ENCODE peak calls at places on chromosomes 16 and 17, in seven cellular contexts. One of them, this sample, is unnamed.

GRCh38 chr16:88472637-88473205 is 19.6 kb downstream of the ZFPM1 start:
- DNase-seq in transverse colon: no peak
- DNase-seq in AG09309: no peak
- DNase-seq in activated CD8-positive, alpha-beta T cell treated with anti-CD3 and anti-CD28 coated beads for 36 hours: no peak
- DNase-seq in lung: no peak
- DNase-seq in upper lobe of right lung: no peak
- DNase-seq in CD8-positive, alpha-beta T cell: no peak
- DNase-seq in this sample: no peak

GRCh38 chr17:416293-417206 is 63.9 kb upstream of the RPH3AL start:
- DNase-seq in transverse colon: peak
- DNase-seq in AG09309: no peak
- DNase-seq in activated CD8-positive, alpha-beta T cell treated with anti-CD3 and anti-CD28 coated beads for 36 hours: peak
- DNase-seq in lung: no peak
- DNase-seq in upper lobe of right lung: no peak
- DNase-seq in CD8-positive, alpha-beta T cell: peak
- DNase-seq in this sample: no peak

GRCh38 chr17:11736613-11737289 is 138.5 kb downstream of the DNAH9 start:
- DNase-seq in transverse colon: no peak
- DNase-seq in AG09309: no peak
- DNase-seq in activated CD8-positive, alpha-beta T cell treated with anti-CD3 and anti-CD28 coated beads for 36 hours: no peak
- DNase-seq in lung: no peak
- DNase-seq in upper lobe of right lung: no peak
- DNase-seq in CD8-positive, alpha-beta T cell: no peak
- DNase-seq in this sample: no peak

GRCh38 chr17:28267720-28268609 is 51.0 kb upstream of the TMEM97 start:
- DNase-seq in transverse colon: no peak
- DNase-seq in AG09309: no peak
- DNase-seq in activated CD8-positive, alpha-beta T cell treated with anti-CD3 and anti-CD28 coated beads for 36 hours: no peak
- DNase-seq in lung: no peak
- DNase-seq in upper lobe of right lung: no peak
- DNase-seq in CD8-positive, alpha-beta T cell: no peak
- DNase-seq in this sample: no peak

GRCh38 chr16:8986111-8986510 is 22.4 kb upstream of the USP7 start:
- DNase-seq in transverse colon: peak
- DNase-seq in AG09309: no peak
- DNase-seq in activated CD8-positive, alpha-beta T cell treated with anti-CD3 and anti-CD28 coated beads for 36 hours: no peak
- DNase-seq in lung: no peak
- DNase-seq in upper lobe of right lung: no peak
- DNase-seq in CD8-positive, alpha-beta T cell: no peak
- DNase-seq in this sample: no peak

GRCh38 chr17:70405492-70406220 is 236.3 kb downstream of the KCNJ2 start:
- DNase-seq in transverse colon: no peak
- DNase-seq in AG09309: peak
- DNase-seq in activated CD8-positive, alpha-beta T cell treated with anti-CD3 and anti-CD28 coated beads for 36 hours: no peak
- DNase-seq in lung: no peak
- DNase-seq in upper lobe of right lung: no peak
- DNase-seq in CD8-positive, alpha-beta T cell: no peak
- DNase-seq in this sample: no peak

GRCh38 chr16:88533381-88533831 is 36.8 kb upstream of the ZC3H18 start:
- DNase-seq in transverse colon: no peak
- DNase-seq in AG09309: no peak
- DNase-seq in activated CD8-positive, alpha-beta T cell treated with anti-CD3 and anti-CD28 coated beads for 36 hours: no peak
- DNase-seq in lung: no peak
- DNase-seq in upper lobe of right lung: no peak
- DNase-seq in CD8-positive, alpha-beta T cell: no peak
- DNase-seq in this sample: peak

GRCh38 chr17:34542700-34543336 is 36.6 kb upstream of the TMEM132E start:
- DNase-seq in transverse colon: peak
- DNase-seq in AG09309: no peak
- DNase-seq in activated CD8-positive, alpha-beta T cell treated with anti-CD3 and anti-CD28 coated beads for 36 hours: peak
- DNase-seq in lung: no peak
- DNase-seq in upper lobe of right lung: no peak
- DNase-seq in CD8-positive, alpha-beta T cell: peak
- DNase-seq in this sample: no peak

GRCh38 chr17:63842173-63842539 is 329 bp downstream of the SMARCD2 start:
- DNase-seq in transverse colon: no peak
- DNase-seq in AG09309: no peak
- DNase-seq in activated CD8-positive, alpha-beta T cell treated with anti-CD3 and anti-CD28 coated beads for 36 hours: peak
- DNase-seq in lung: no peak
- DNase-seq in upper lobe of right lung: peak
- DNase-seq in CD8-positive, alpha-beta T cell: no peak
- DNase-seq in this sample: peak

GRCh38 chr17:76089680-76090516 is 10.9 kb downstream of the ZACN start:
- DNase-seq in transverse colon: no peak
- DNase-seq in AG09309: no peak
- DNase-seq in activated CD8-positive, alpha-beta T cell treated with anti-CD3 and anti-CD28 coated beads for 36 hours: no peak
- DNase-seq in lung: no peak
- DNase-seq in upper lobe of right lung: no peak
- DNase-seq in CD8-positive, alpha-beta T cell: no peak
- DNase-seq in this sample: no peak

GRCh38 chr17:76087531-76087930 is 8.5 kb downstream of the ZACN start:
- DNase-seq in transverse colon: no peak
- DNase-seq in AG09309: no peak
- DNase-seq in activated CD8-positive, alpha-beta T cell treated with anti-CD3 and anti-CD28 coated beads for 36 hours: no peak
- DNase-seq in lung: no peak
- DNase-seq in upper lobe of right lung: no peak
- DNase-seq in CD8-positive, alpha-beta T cell: no peak
- DNase-seq in this sample: no peak

GRCh38 chr17:76086384-76086783 is 7.4 kb downstream of the ZACN start:
- DNase-seq in transverse colon: no peak
- DNase-seq in AG09309: no peak
- DNase-seq in activated CD8-positive, alpha-beta T cell treated with anti-CD3 and anti-CD28 coated beads for 36 hours: no peak
- DNase-seq in lung: no peak
- DNase-seq in upper lobe of right lung: no peak
- DNase-seq in CD8-positive, alpha-beta T cell: no peak
- DNase-seq in this sample: no peak

GRCh38 chr17:76088868-76089576 is 10.0 kb downstream of the ZACN start:
- DNase-seq in transverse colon: no peak
- DNase-seq in AG09309: no peak
- DNase-seq in activated CD8-positive, alpha-beta T cell treated with anti-CD3 and anti-CD28 coated beads for 36 hours: no peak
- DNase-seq in lung: no peak
- DNase-seq in upper lobe of right lung: no peak
- DNase-seq in CD8-positive, alpha-beta T cell: no peak
- DNase-seq in this sample: no peak

DNA sequence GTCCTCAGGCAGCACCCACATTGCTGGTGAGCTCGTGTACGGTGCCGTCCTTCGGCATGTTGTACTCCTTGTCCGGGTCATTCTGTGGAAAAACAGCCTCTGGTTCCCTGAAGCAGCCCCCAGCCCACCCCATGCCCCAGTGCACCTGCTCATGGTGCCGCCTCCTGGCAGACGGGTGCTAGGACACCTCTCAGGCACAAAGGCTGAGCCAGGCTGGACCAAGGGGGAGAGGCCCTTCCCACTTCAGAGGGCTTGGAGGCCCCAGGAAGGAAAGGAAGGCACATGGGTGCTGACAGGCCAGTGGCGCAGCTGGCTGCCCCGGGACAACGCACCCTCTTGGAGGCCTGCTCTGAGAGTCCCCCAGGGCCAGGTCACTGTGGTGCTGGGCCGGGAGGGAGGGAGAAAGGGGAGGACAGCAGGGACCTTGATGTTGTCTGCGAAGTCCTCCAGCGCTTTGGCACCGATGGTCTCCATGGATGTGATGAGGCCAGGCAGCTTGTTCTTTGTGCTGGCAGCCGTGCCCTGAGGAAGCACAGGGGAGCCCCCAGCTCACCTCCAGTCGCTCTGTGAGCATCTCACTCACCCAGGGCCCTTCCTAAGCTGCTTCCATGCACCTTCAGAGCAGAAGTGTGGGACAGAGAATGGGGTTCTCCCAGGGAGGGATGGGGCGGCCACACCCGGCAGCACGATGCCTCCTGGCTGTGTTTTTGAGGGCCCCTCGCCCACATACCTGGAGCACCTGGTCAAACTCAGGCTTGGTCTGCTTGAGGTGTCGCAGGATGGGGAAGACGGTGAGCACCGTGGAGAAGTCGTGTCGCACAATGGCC is 9.3 kb downstream of the ZACN start:
- DNase-seq in transverse colon: no peak
- DNase-seq in AG09309: no peak
- DNase-seq in activated CD8-positive, alpha-beta T cell treated with anti-CD3 and anti-CD28 coated beads for 36 hours: no peak
- DNase-seq in lung: no peak
- DNase-seq in upper lobe of right lung: no peak
- DNase-seq in CD8-positive, alpha-beta T cell: no peak
- DNase-seq in this sample: peak
- TF ChIP-seq CTCF in transverse colon: no peak
- TF ChIP-seq CTCF in AG09309: no peak
- TF ChIP-seq CTCF in activated CD8-positive, alpha-beta T cell treated with anti-CD3 and anti-CD28 coated beads for 36 hours: no peak
- TF ChIP-seq CTCF in lung: no peak
- TF ChIP-seq CTCF in upper lobe of right lung: no peak
- TF ChIP-seq CTCF in CD8-positive, alpha-beta T cell: no peak
- TF ChIP-seq CTCF in this sample: no peak

DNA sequence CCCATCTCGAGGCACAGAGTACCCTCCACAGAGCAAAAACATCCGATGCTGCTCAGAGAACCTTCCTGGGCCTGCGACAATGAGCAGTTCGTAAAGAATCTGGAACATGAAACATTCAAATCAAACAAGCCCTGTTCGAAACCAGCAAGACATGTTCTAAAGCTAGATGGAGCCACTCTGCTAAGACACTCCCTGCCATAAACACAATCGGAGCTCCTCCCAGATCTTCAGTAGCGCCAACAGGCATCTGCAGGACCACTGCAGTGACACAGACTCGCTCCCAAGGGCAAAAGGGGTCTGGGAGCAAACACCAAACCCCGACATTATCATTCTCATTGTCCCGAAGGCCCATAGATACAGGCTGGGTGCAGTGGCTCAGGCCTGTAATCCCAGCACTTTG is 108.7 kb downstream of the ZFHX3 start:
- DNase-seq in transverse colon: peak
- DNase-seq in AG09309: no peak
- DNase-seq in activated CD8-positive, alpha-beta T cell treated with anti-CD3 and anti-CD28 coated beads for 36 hours: no peak
- DNase-seq in lung: no peak
- DNase-seq in upper lobe of right lung: no peak
- DNase-seq in CD8-positive, alpha-beta T cell: no peak
- DNase-seq in this sample: no peak
- TF ChIP-seq CTCF in transverse colon: no peak
- TF ChIP-seq CTCF in AG09309: no peak
- TF ChIP-seq CTCF in activated CD8-positive, alpha-beta T cell treated with anti-CD3 and anti-CD28 coated beads for 36 hours: no peak
- TF ChIP-seq CTCF in lung: no peak
- TF ChIP-seq CTCF in upper lobe of right lung: no peak
- TF ChIP-seq CTCF in CD8-positive, alpha-beta T cell: no peak
- TF ChIP-seq CTCF in this sample: no peak

GRCh38 chr17:40349477-40350409 is 14.8 kb downstream of the GJD3 start:
- DNase-seq in transverse colon: no peak
- DNase-seq in AG09309: no peak
- DNase-seq in activated CD8-positive, alpha-beta T cell treated with anti-CD3 and anti-CD28 coated beads for 36 hours: no peak
- DNase-seq in lung: no peak
- DNase-seq in upper lobe of right lung: peak
- DNase-seq in CD8-positive, alpha-beta T cell: no peak
- DNase-seq in this sample: no peak
- TF ChIP-seq CTCF in transverse colon: no peak
- TF ChIP-seq CTCF in AG09309: no peak
- TF ChIP-seq CTCF in activated CD8-positive, alpha-beta T cell treated with anti-CD3 and anti-CD28 coated beads for 36 hours: no peak
- TF ChIP-seq CTCF in lung: no peak
- TF ChIP-seq CTCF in upper lobe of right lung: no peak
- TF ChIP-seq CTCF in CD8-positive, alpha-beta T cell: no peak
- TF ChIP-seq CTCF in this sample: no peak

DNA sequence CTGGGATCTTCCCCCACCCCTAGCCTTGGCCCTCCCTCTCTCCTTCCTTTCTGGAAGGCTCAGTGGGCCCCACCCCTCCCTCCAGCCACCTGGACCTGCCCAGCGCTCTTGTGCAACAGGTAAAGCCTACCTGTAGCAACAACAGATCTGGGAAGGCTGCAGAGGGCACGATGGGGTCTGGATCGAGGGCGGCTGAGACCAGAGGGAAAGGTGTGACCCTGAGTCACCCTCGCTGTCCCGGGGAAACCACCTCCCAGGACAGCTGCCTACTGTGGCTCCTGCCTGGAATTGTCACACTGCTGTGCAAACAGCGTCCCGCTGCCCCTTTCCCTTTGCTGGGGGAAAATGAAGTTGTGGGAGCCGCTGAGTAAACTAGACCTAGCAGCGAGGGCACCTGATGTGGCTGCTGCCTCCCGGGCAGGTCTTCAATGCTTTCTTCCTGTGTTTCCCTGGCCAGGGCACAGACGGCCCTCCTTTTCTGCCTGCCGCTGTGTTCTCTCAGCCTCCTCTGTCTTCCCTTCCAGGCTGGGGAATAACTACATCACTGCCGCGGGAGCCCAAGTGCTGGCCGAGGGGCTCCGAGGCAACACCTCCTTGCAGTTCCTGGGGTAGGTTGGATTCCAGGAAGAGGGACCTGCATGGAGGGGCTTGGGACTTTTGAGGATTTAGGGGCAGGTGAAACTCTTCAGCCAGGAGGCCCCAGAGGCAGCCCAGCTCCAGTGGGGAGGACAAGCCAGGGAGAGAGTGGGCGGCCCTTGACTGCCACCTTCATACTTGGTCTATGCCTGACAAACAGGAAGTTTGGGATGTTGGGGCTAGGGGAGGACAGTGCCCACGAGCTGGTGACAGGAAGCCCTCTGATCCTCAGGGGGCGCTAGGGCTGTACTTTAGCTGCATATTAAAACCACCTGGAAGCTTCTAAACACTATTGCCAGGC is 22.2 kb upstream of the CYLD start:
- DNase-seq in transverse colon: peak
- DNase-seq in AG09309: no peak
- DNase-seq in activated CD8-positive, alpha-beta T cell treated with anti-CD3 and anti-CD28 coated beads for 36 hours: peak
- DNase-seq in lung: no peak
- DNase-seq in upper lobe of right lung: no peak
- DNase-seq in CD8-positive, alpha-beta T cell: peak
- DNase-seq in this sample: peak
- TF ChIP-seq CTCF in transverse colon: no peak
- TF ChIP-seq CTCF in AG09309: no peak
- TF ChIP-seq CTCF in activated CD8-positive, alpha-beta T cell treated with anti-CD3 and anti-CD28 coated beads for 36 hours: peak
- TF ChIP-seq CTCF in lung: no peak
- TF ChIP-seq CTCF in upper lobe of right lung: no peak
- TF ChIP-seq CTCF in CD8-positive, alpha-beta T cell: peak
- TF ChIP-seq CTCF in this sample: no peak

DNA sequence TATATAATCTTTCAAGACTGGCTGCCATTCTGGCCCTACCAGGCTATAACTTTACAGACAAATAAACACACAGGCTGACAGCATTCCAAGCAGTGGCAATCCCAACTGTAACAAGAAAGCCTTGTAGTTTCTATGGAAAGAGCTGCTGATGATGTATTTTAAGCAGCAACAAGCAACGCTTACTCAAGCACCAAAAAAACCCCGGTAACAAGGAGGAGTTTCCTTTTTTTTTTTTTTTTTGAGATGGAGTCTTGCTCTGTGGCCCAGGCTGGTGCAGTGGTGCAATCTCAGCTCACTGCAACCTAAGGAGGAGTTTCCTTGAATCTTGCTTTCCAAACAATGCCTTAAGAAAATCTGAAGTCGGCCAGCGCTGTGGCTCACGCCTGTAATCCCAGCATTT is 23.1 kb downstream of the LSM12 start:
- DNase-seq in transverse colon: no peak
- DNase-seq in AG09309: peak
- DNase-seq in activated CD8-positive, alpha-beta T cell treated with anti-CD3 and anti-CD28 coated beads for 36 hours: no peak
- DNase-seq in lung: no peak
- DNase-seq in upper lobe of right lung: no peak
- DNase-seq in CD8-positive, alpha-beta T cell: no peak
- DNase-seq in this sample: no peak
- TF ChIP-seq CTCF in transverse colon: no peak
- TF ChIP-seq CTCF in AG09309: no peak
- TF ChIP-seq CTCF in activated CD8-positive, alpha-beta T cell treated with anti-CD3 and anti-CD28 coated beads for 36 hours: no peak
- TF ChIP-seq CTCF in lung: no peak
- TF ChIP-seq CTCF in upper lobe of right lung: no peak
- TF ChIP-seq CTCF in CD8-positive, alpha-beta T cell: no peak
- TF ChIP-seq CTCF in this sample: no peak